ENCODE peak calls at places on chromosomes 1 and 21, in five cellular contexts. U is fibroblast of villous mesenchyme, R is SW 1271, K is amniotic stem cell, L is T-helper 9 cell. G is an unnamed sample.
A peak's percentile ranks its signal among the peaks of the same experiment; 100 is the strongest.

GRCh38 chr1:204879351-204879750 is 8.7 kb downstream of the NFASC start:
- DNase-seq in U (no peak), K (no peak), R (no peak), L (no peak), G (no peak)

GRCh38 chr1:51175278-51175677 is 60.8 kb upstream of the RNF11 start:
- DNase-seq in L (no peak), U (peak; percentile 22), R (no peak), K (no peak), G (no peak)

GRCh38 chr1:210777914-210778313 is 356.0 kb downstream of the KCNH1 start:
- DNase-seq in R (no peak), L (no peak), K (no peak), U (no peak), G (no peak)

GRCh38 chr1:66503841-66504470 is 30.0 kb upstream of the SGIP1 start:
- DNase-seq in U (peak; percentile 82), L (no peak), K (peak; percentile 61), R (peak; percentile 54), G (no peak)

GRCh38 chr1:16145030-16145987 is 10.6 kb downstream of the EPHA2 start:
- DNase-seq in R (peak; percentile 84), L (no peak), U (peak; percentile 88), K (peak; percentile 82), G (peak; percentile 87)

GRCh38 chr1:84606977-84607376 is 32.7 kb upstream of the CTBS start:
- DNase-seq in R (no peak), L (no peak), K (no peak), U (no peak), G (no peak)

GRCh38 chr1:17540255-17541001 is 930 bp downstream of the ARHGEF10L start:
- DNase-seq in U (peak; percentile 28), L (no peak), K (no peak), R (no peak), G (no peak)

GRCh38 chr1:158087320-158087927 is 93.3 kb upstream of the CD1D start:
- DNase-seq in U (peak; percentile 78), R (peak; percentile 62), L (no peak), K (no peak), G (no peak)

GRCh38 chr1:247721222-247721621 is 4.8 kb upstream of the OR6F1 start:
- DNase-seq in R (no peak), K (no peak), U (no peak), L (no peak), G (no peak)

GRCh38 chr1:231871471-231871870 is 244.9 kb downstream of the DISC1 start:
- DNase-seq in L (no peak), K (no peak), R (no peak), U (no peak), G (no peak)

GRCh38 chr1:70353641-70354331 is 736 bp downstream of the ANKRD13C start:
- DNase-seq in R (peak; percentile 27), L (no peak), U (peak; percentile 57), K (peak; percentile 33), G (no peak)

GRCh38 chr1:218475275-218475674 is 130.1 kb downstream of the TGFB2 start:
- DNase-seq in U (no peak), L (no peak), R (peak; percentile 9), K (no peak), G (no peak)

GRCh38 chr1:214548988-214549387 is 2.4 kb downstream of the PTPN14 start:
- DNase-seq in U (peak; percentile 44), L (no peak), R (peak; percentile 9), K (no peak), G (no peak)

GRCh38 chr21:28111151-28111619 is 881.5 kb downstream of the LTN1 start:
- DNase-seq in K (peak; percentile 41), L (no peak), U (peak; percentile 98), R (no peak), G (peak; percentile 27)

GRCh38 chr1:2638466-2639115 is 5.8 kb upstream of the MMEL1 start:
- DNase-seq in U (no peak), R (no peak), L (no peak), K (no peak), G (no peak)

GRCh38 chr1:223141021-223141420 is 2.0 kb downstream of the TLR5 start:
- DNase-seq in K (no peak), U (peak; percentile 37), R (no peak), L (no peak), G (no peak)

GRCh38 chr1:84037758-84038611 is 39.1 kb upstream of the TTLL7 start:
- DNase-seq in K (no peak), L (no peak), U (no peak), R (no peak), G (no peak)

GRCh38 chr21:22554690-22555316 is 1556.6 kb downstream of the NCAM2 start:
- DNase-seq in K (no peak), L (no peak), R (no peak), U (no peak), G (no peak)

GRCh38 chr1:64581786-64582185 is 111.9 kb downstream of the CACHD1 start:
- DNase-seq in K (no peak), U (no peak), R (no peak), L (no peak), G (no peak)

GRCh38 chr21:44012474-44013379 is 618 bp downstream of the TRAPPC10 start:
- DNase-seq in U (peak; percentile 36), R (peak; percentile 33), K (no peak), L (peak; percentile 70), G (no peak)

GRCh38 chr1:212498243-212498642 is 65.5 kb downstream of the NENF start:
- DNase-seq in R (no peak), U (peak; percentile 77), L (no peak), K (peak; percentile 37), G (no peak)

GRCh38 chr1:111267801-111268508 is 22.7 kb upstream of the CHIA start:
- DNase-seq in K (no peak), R (no peak), U (no peak), L (no peak), G (no peak)

GRCh38 chr1:45913183-45913924 is 109.9 kb downstream of the MAST2 start:
- DNase-seq in K (peak; percentile 28), U (peak; percentile 99), R (no peak), L (no peak), G (no peak)

GRCh38 chr1:198749279-198749678 is 110.4 kb downstream of the PTPRC start:
- DNase-seq in L (no peak), U (no peak), R (no peak), K (no peak), G (no peak)

GRCh38 chr1:93716974-93717373 is 35.3 kb upstream of the BCAR3 start:
- DNase-seq in L (no peak), U (no peak), R (no peak), K (no peak), G (no peak)

GRCh38 chr21:30072496-30072895 is 94.1 kb downstream of the CLDN17 start:
- DNase-seq in L (no peak), K (no peak), R (peak; percentile 2), U (no peak), G (no peak)

GRCh38 chr1:168121314-168122029 is 15.3 kb downstream of the GPR161 start:
- DNase-seq in L (no peak), K (no peak), U (peak; percentile 94), R (no peak), G (peak; percentile 55)

GRCh38 chr1:175580351-175580750 is 163.0 kb downstream of the TNR start:
- DNase-seq in L (no peak), K (no peak), R (no peak), U (no peak), G (no peak)

GRCh38 chr21:45830221-45830640 is 151.3 kb upstream of the COL6A1 start:
- DNase-seq in L (no peak), U (no peak), K (no peak), R (no peak), G (no peak)

GRCh38 chr1:176206006-176206960 is 803 bp downstream of the COP1 start:
- DNase-seq in U (peak; percentile 47), R (peak; percentile 11), K (peak; percentile 9), L (no peak), G (peak; percentile 18)

GRCh38 chr1:225670356-225670755 is 17.4 kb upstream of the ENAH start:
- DNase-seq in K (no peak), L (no peak), R (no peak), U (no peak), G (no peak)

GRCh38 chr1:27575861-27576331 is 28.0 kb downstream of the AHDC1 start:
- DNase-seq in R (peak; percentile 16), U (peak; percentile 45), L (no peak), K (no peak), G (no peak)